ENCODE peak calls at places on chromosomes 5 and 9, in six cellular contexts. T is body of pancreas; Q is CD8-positive, alpha-beta T cell; J is adrenal gland; Y is CD8-positive, alpha-beta memory T cell; O is sigmoid colon. W is an unnamed sample.

GRCh38 chr5:14871573-14872069 is at the start of gene ANKH:
- DNase-seq in T (peak; percentile 81), O (peak; percentile 88), Q (peak; percentile 76), J (peak; percentile 79), Y (peak; percentile 75), W (peak; percentile 89)

GRCh38 chr5:39207628-39208027 is 11.7 kb downstream of the FYB1 start:
- DNase-seq in Y (no peak), J (no peak), O (no peak), T (no peak), Q (no peak), W (no peak)

GRCh38 chr9:22279621-22280020 is 167.0 kb upstream of the DMRTA1 start:
- DNase-seq in J (no peak), T (no peak), Y (no peak), Q (no peak), O (no peak), W (no peak)

GRCh38 chr5:145980718-145981117 is 44.3 kb downstream of the SH3RF2 start:
- DNase-seq in O (no peak), T (no peak), Y (no peak), J (no peak), Q (no peak), W (no peak)

GRCh38 chr9:2720179-2720654 is 2.9 kb downstream of the KCNV2 start:
- DNase-seq in T (no peak), O (no peak), Q (no peak), J (no peak), Y (no peak), W (no peak)

GRCh38 chr9:137280478-137281344 is 3.2 kb downstream of the TOR4A start:
- DNase-seq in J (no peak), O (no peak), Q (no peak), Y (no peak), T (no peak), W (peak; percentile 60)

GRCh38 chr5:160118349-160119141 is 705 bp downstream of the PWWP2A start:
- DNase-seq in Q (peak; percentile 58), Y (peak; percentile 48), J (peak; percentile 77), T (peak; percentile 49), O (peak; percentile 85), W (peak; percentile 77)

GRCh38 chr9:79584655-79584982 is 12.9 kb downstream of the TLE4 start:
- DNase-seq in Y (no peak), O (no peak), T (no peak), J (no peak), Q (no peak), W (no peak)

GRCh38 chr9:81559741-81560140 is 129.6 kb downstream of the TLE1 start:
- DNase-seq in J (no peak), T (no peak), Y (no peak), Q (no peak), O (no peak), W (no peak)

GRCh38 chr9:110538621-110539020 is 40.9 kb downstream of the SVEP1 start:
- DNase-seq in J (no peak), O (no peak), Y (no peak), T (no peak), Q (no peak), W (no peak)

GRCh38 chr5:98308960-98309359 is 464.5 kb upstream of the RGMB start:
- DNase-seq in Q (no peak), J (no peak), Y (no peak), O (no peak), T (no peak), W (no peak)

GRCh38 chr9:126624453-126624872 is 10.7 kb downstream of the LMX1B start:
- DNase-seq in J (no peak), O (no peak), Q (no peak), Y (no peak), T (no peak), W (no peak)

GRCh38 chr9:136509549-136509948 is 26.7 kb upstream of the SEC16A start:
- DNase-seq in Q (no peak), Y (no peak), T (no peak), O (no peak), J (no peak), W (no peak)

GRCh38 chr5:140251527-140251973 is 51.4 kb downstream of the PFDN1 start:
- DNase-seq in J (peak; percentile 56), Q (peak; percentile 49), Y (peak; percentile 2), T (no peak), O (no peak), W (no peak)

GRCh38 chr9:134367796-134368490 is 41.7 kb downstream of the RXRA start:
- DNase-seq in T (no peak), Y (no peak), Q (no peak), J (peak; percentile 77), O (no peak), W (no peak)

GRCh38 chr5:428754-429452 is 14.1 kb upstream of the EXOC3 start:
- DNase-seq in O (peak; percentile 35), T (no peak), J (peak; percentile 39), Y (no peak), Q (no peak), W (peak; percentile 27)
- H3K4me1 ChIP-seq in O (no peaks in the 10 kb centered on the region), T (no peaks in the 10 kb centered on the region), J (no peaks in the 10 kb centered on the region), Y (no peaks in the 10 kb centered on the region), Q (no peaks in the 10 kb centered on the region), W (peaks cover 22% of the 10 kb centered on the region)

DNA sequence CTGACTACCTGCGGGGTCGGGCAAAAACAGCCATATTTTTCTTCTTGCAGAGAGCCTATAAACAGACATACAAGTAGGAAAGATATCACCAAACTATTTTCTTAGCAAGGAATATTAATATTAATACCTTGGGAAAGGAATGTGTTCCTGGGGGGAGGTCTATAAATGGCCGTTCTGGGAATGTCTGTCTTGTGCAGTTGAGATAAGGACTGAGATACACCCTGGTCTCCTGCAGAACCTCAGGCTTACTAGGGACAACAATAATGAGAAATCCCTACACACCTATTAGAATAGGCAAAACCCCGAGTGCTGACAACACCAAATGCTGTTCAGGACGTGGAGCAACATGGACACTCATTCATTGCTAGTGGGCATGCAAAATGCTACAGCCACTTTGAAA is 297.2 kb downstream of the DRD1 start:
- DNase-seq in Y (no peak), J (no peak), Q (no peak), T (no peak), O (no peak), W (no peak)
- H3K4me3 ChIP-seq in Y (no peak overlapping the region), J (no peak overlapping the region), Q (no peak overlapping the region), T (no peak overlapping the region), O (no peak overlapping the region), W (no peak overlapping the region)

DNA sequence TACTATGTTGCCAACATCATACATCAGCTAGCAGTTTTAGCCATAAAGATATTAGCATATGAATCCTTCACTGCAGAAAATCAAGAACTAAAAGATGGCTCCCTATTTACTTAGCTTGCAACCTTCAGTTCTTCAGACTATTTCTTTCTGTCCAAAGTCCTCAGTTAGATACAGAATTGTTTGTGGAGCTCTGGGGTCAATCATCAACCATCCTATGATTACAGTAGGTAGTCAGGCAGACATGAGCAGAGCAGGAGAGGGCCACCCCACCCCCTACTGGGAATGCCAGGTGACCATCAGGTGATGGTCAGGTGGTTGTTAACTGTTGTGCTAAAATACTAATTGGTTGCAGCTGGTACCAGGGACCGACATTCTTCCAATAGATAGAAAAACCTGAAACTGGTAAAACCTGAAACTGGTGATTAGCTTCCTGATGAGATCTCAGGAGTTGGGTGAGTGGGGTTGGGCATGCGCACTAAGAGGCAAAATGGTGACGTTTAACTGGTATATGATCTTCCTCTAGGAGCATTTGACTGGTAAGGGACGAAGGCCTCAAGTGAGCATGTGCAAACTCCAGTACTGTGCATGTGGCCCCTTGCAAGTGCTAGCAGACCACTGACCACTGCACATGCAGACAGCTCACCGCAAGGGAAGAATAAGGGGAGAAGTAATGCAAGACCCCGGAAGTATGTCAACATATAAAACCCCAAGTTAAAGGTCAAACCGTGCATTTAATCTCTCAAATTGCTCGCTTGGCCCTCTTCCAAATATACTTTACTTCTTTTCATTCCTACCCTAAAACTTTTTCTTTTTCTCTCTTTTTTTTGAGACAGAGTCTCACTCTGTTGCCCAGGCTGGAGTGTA is 13.6 kb downstream of the C9orf57 start:
- DNase-seq in Y (no peak), J (no peak), T (no peak), O (no peak), Q (no peak), W (no peak)
- H3K9me3 ChIP-seq in Y (no peaks in the 10 kb centered on the region), J (no peaks in the 10 kb centered on the region), T (no peaks in the 10 kb centered on the region), O (no peaks in the 10 kb centered on the region), Q (no peaks in the 10 kb centered on the region), W (no peaks in the 10 kb centered on the region)

GRCh38 chr9:70389188-70389587 is 25.3 kb downstream of the KLF9 start:
- DNase-seq in T (no peak), Y (no peak), O (no peak), J (no peak), Q (no peak), W (no peak)
- H3K4me1 ChIP-seq in T (peaks cover 50% of the 10 kb centered on the region), Y (peaks cover 57% of the 10 kb centered on the region), O (no peaks in the 10 kb centered on the region), J (peaks cover 65% of the 10 kb centered on the region), Q (peaks cover 55% of the 10 kb centered on the region), W (peaks cover 25% of the 10 kb centered on the region)